ENCODE peak calls at places on chromosomes 12 and 14, in six cellular contexts. One of them, this sample, is unnamed. For H3K36me3, the result is how much of the 10 kb centered on the place peaks cover.

GRCh38 chr12:989751-990278 is 1.2 kb upstream of the ERC1 start:
- DNase-seq in tibial nerve: peak
- DNase-seq in stomach: no peak
- DNase-seq in tibial artery: peak
- DNase-seq in right lobe of liver: no peak
- DNase-seq in A673: peak
- DNase-seq in this sample: no peak

GRCh38 chr14:103031956-103032355 is 25.4 kb downstream of the CDC42BPB start:
- DNase-seq in tibial nerve: no peak
- DNase-seq in stomach: peak
- DNase-seq in tibial artery: no peak
- DNase-seq in right lobe of liver: no peak
- DNase-seq in A673: no peak
- DNase-seq in this sample: peak

GRCh38 chr12:59698599-59698998 is 102.8 kb downstream of the SLC16A7 start:
- DNase-seq in tibial nerve: no peak
- DNase-seq in stomach: no peak
- DNase-seq in tibial artery: no peak
- DNase-seq in right lobe of liver: no peak
- DNase-seq in A673: peak
- DNase-seq in this sample: no peak

GRCh38 chr14:102418853-102419240 is 56.1 kb downstream of the TECPR2 start:
- DNase-seq in tibial nerve: no peak
- DNase-seq in stomach: no peak
- DNase-seq in tibial artery: no peak
- DNase-seq in right lobe of liver: no peak
- DNase-seq in A673: no peak
- DNase-seq in this sample: no peak

GRCh38 chr14:76346391-76347160 is 29.4 kb upstream of the ESRRB start:
- DNase-seq in tibial nerve: no peak
- DNase-seq in stomach: no peak
- DNase-seq in tibial artery: no peak
- DNase-seq in right lobe of liver: no peak
- DNase-seq in A673: no peak
- DNase-seq in this sample: no peak

GRCh38 chr12:9707864-9708808 is 24.8 kb downstream of the CLECL1 start:
- DNase-seq in tibial nerve: peak
- DNase-seq in stomach: peak
- DNase-seq in tibial artery: peak
- DNase-seq in right lobe of liver: no peak
- DNase-seq in A673: peak
- DNase-seq in this sample: no peak

GRCh38 chr14:101446387-101446969 is 114.8 kb upstream of the DIO3 start:
- DNase-seq in tibial nerve: no peak
- DNase-seq in stomach: no peak
- DNase-seq in tibial artery: no peak
- DNase-seq in right lobe of liver: no peak
- DNase-seq in A673: no peak
- DNase-seq in this sample: no peak

GRCh38 chr12:14279845-14280244 is 85.6 kb upstream of the ATF7IP start:
- DNase-seq in tibial nerve: no peak
- DNase-seq in stomach: no peak
- DNase-seq in tibial artery: no peak
- DNase-seq in right lobe of liver: no peak
- DNase-seq in A673: no peak
- DNase-seq in this sample: no peak

GRCh38 chr14:104940526-104941150 is 16.0 kb downstream of the PLD4 start:
- DNase-seq in tibial nerve: no peak
- DNase-seq in stomach: no peak
- DNase-seq in tibial artery: no peak
- DNase-seq in right lobe of liver: no peak
- DNase-seq in A673: no peak
- DNase-seq in this sample: peak

GRCh38 chr12:25583545-25583944 is 30.5 kb upstream of the LMNTD1 start:
- DNase-seq in tibial nerve: no peak
- DNase-seq in stomach: no peak
- DNase-seq in tibial artery: peak
- DNase-seq in right lobe of liver: no peak
- DNase-seq in A673: peak
- DNase-seq in this sample: no peak

GRCh38 chr14:33230016-33230415 is 291.3 kb downstream of the NPAS3 start:
- DNase-seq in tibial nerve: no peak
- DNase-seq in stomach: no peak
- DNase-seq in tibial artery: no peak
- DNase-seq in right lobe of liver: no peak
- DNase-seq in A673: peak
- DNase-seq in this sample: no peak

GRCh38 chr12:15505616-15506015 is 183.3 kb downstream of the PTPRO start:
- DNase-seq in tibial nerve: no peak
- DNase-seq in stomach: no peak
- DNase-seq in tibial artery: no peak
- DNase-seq in right lobe of liver: no peak
- DNase-seq in A673: no peak
- DNase-seq in this sample: no peak

GRCh38 chr12:50222275-50222783 is 55.2 kb upstream of the CERS5 start:
- DNase-seq in tibial nerve: peak
- DNase-seq in stomach: peak
- DNase-seq in tibial artery: peak
- DNase-seq in right lobe of liver: no peak
- DNase-seq in A673: peak
- DNase-seq in this sample: no peak

GRCh38 chr14:96568646-96569045 is 66.5 kb downstream of the PAPOLA start:
- DNase-seq in tibial nerve: no peak
- DNase-seq in stomach: no peak
- DNase-seq in tibial artery: no peak
- DNase-seq in right lobe of liver: no peak
- DNase-seq in A673: no peak
- DNase-seq in this sample: no peak

GRCh38 chr14:99517046-99517642 is 35.9 kb downstream of the CCNK start:
- DNase-seq in tibial nerve: no peak
- DNase-seq in stomach: no peak
- DNase-seq in tibial artery: no peak
- DNase-seq in right lobe of liver: no peak
- DNase-seq in A673: no peak
- DNase-seq in this sample: peak

GRCh38 chr12:77407951-77408350 is 342.6 kb upstream of the E2F7 start:
- DNase-seq in tibial nerve: no peak
- DNase-seq in stomach: no peak
- DNase-seq in tibial artery: no peak
- DNase-seq in right lobe of liver: no peak
- DNase-seq in A673: no peak
- DNase-seq in this sample: no peak

GRCh38 chr14:56002876-56003625 is 115.2 kb upstream of the PELI2 start:
- DNase-seq in tibial nerve: no peak
- DNase-seq in stomach: no peak
- DNase-seq in tibial artery: no peak
- DNase-seq in right lobe of liver: no peak
- DNase-seq in A673: no peak
- DNase-seq in this sample: no peak

GRCh38 chr12:26280869-26281268 is 85.5 kb downstream of the SSPN start:
- DNase-seq in tibial nerve: no peak
- DNase-seq in stomach: no peak
- DNase-seq in tibial artery: no peak
- DNase-seq in right lobe of liver: no peak
- DNase-seq in A673: no peak
- DNase-seq in this sample: no peak

GRCh38 chr14:75009176-75009575 is 6.5 kb downstream of the EIF2B2 start:
- DNase-seq in tibial nerve: no peak
- DNase-seq in stomach: no peak
- DNase-seq in tibial artery: no peak
- DNase-seq in right lobe of liver: no peak
- DNase-seq in A673: no peak
- DNase-seq in this sample: no peak
- H3K36me3 ChIP-seq in tibial nerve: under half
- H3K36me3 ChIP-seq in stomach: under half
- H3K36me3 ChIP-seq in tibial artery: half or more
- H3K36me3 ChIP-seq in right lobe of liver: under half
- H3K36me3 ChIP-seq in A673: under half
- H3K36me3 ChIP-seq in this sample: half or more

GRCh38 chr14:71240154-71240553 is 332.9 kb downstream of the PCNX1 start:
- DNase-seq in tibial nerve: no peak
- DNase-seq in stomach: no peak
- DNase-seq in tibial artery: no peak
- DNase-seq in right lobe of liver: no peak
- DNase-seq in A673: no peak
- DNase-seq in this sample: no peak
- H3K36me3 ChIP-seq in tibial nerve: under half
- H3K36me3 ChIP-seq in stomach: under half
- H3K36me3 ChIP-seq in tibial artery: under half
- H3K36me3 ChIP-seq in right lobe of liver: under half
- H3K36me3 ChIP-seq in A673: under half
- H3K36me3 ChIP-seq in this sample: under half

GRCh38 chr12:124489915-124490583 is 77.4 kb downstream of the NCOR2 start:
- DNase-seq in tibial nerve: no peak
- DNase-seq in stomach: no peak
- DNase-seq in tibial artery: no peak
- DNase-seq in right lobe of liver: no peak
- DNase-seq in A673: no peak
- DNase-seq in this sample: no peak
- H3K36me3 ChIP-seq in tibial nerve: under half
- H3K36me3 ChIP-seq in stomach: under half
- H3K36me3 ChIP-seq in tibial artery: under half
- H3K36me3 ChIP-seq in right lobe of liver: under half
- H3K36me3 ChIP-seq in A673: under half
- H3K36me3 ChIP-seq in this sample: half or more

GRCh38 chr14:70338550-70338949 is 20.9 kb downstream of the COX16 start:
- DNase-seq in tibial nerve: no peak
- DNase-seq in stomach: no peak
- DNase-seq in tibial artery: no peak
- DNase-seq in right lobe of liver: no peak
- DNase-seq in A673: no peak
- DNase-seq in this sample: no peak
- H3K36me3 ChIP-seq in tibial nerve: under half
- H3K36me3 ChIP-seq in stomach: under half
- H3K36me3 ChIP-seq in tibial artery: under half
- H3K36me3 ChIP-seq in right lobe of liver: under half
- H3K36me3 ChIP-seq in A673: under half
- H3K36me3 ChIP-seq in this sample: under half

DNA sequence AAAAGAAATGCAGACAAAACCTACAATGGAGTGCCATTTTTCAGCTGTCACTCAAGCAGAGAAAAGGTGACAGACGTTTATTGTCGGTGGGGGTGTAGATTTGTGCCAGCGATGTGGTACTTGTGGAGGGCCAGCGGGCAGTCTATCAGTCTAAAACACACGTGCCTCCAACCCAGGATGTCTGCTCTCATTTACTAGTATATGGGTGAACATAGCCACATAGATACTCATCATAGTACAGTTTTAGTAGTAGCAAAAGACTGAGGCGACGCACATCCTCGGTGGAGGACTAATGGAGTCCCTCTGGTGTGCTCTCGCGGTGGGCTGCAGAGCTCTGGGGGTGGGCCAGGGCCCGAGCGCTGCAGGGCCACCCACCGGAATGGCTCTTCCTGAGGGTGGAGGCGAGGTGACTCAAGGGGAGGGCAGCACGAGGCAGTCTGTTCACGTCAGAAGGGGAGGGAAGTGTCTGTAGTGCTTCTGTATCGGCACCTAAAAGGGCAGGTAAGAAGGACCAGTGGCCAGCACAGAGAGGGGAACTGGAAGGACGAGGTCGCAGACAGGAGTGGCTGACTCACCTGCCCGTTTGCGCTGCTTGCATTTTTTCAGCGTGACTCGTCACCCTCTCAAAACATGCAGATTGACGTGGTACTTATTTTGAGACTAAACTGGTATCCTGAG is 26.1 kb downstream of the SFSWAP start:
- DNase-seq in tibial nerve: no peak
- DNase-seq in stomach: no peak
- DNase-seq in tibial artery: no peak
- DNase-seq in right lobe of liver: no peak
- DNase-seq in A673: no peak
- DNase-seq in this sample: peak
- H3K36me3 ChIP-seq in tibial nerve: under half
- H3K36me3 ChIP-seq in stomach: under half
- H3K36me3 ChIP-seq in tibial artery: half or more
- H3K36me3 ChIP-seq in right lobe of liver: under half
- H3K36me3 ChIP-seq in A673: half or more
- H3K36me3 ChIP-seq in this sample: half or more

GRCh38 chr14:53840444-53840843 is 116.2 kb downstream of the BMP4 start:
- DNase-seq in tibial nerve: no peak
- DNase-seq in stomach: no peak
- DNase-seq in tibial artery: no peak
- DNase-seq in right lobe of liver: no peak
- DNase-seq in A673: no peak
- DNase-seq in this sample: no peak

GRCh38 chr14:53841109-53842099 is 115.2 kb downstream of the BMP4 start:
- DNase-seq in tibial nerve: no peak
- DNase-seq in stomach: no peak
- DNase-seq in tibial artery: no peak
- DNase-seq in right lobe of liver: no peak
- DNase-seq in A673: no peak
- DNase-seq in this sample: no peak

GRCh38 chr14:53836546-53836945 is 120.1 kb downstream of the BMP4 start:
- DNase-seq in tibial nerve: no peak
- DNase-seq in stomach: no peak
- DNase-seq in tibial artery: no peak
- DNase-seq in right lobe of liver: no peak
- DNase-seq in A673: no peak
- DNase-seq in this sample: no peak

GRCh38 chr14:53842938-53843337 is 113.7 kb downstream of the BMP4 start:
- DNase-seq in tibial nerve: no peak
- DNase-seq in stomach: no peak
- DNase-seq in tibial artery: no peak
- DNase-seq in right lobe of liver: no peak
- DNase-seq in A673: no peak
- DNase-seq in this sample: no peak

DNA sequence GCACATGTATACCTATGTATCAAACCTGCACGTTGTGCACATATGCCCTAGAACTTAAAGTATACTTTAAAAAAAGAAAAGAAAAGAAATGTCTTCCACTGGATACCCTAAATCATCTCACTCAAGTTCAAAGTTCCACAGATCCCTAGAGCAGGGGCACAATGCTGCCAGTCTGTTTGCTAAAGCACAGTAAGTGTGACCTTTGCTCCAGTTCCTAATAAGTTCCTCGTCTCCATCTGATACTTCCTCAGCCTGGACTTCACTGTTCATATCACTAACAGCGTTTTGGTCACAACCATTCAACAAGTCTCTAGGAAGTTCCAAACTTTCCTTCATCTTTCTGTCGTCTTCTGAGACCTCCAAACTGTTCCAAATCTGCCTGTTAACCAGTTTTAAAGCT is 118.3 kb downstream of the BMP4 start:
- DNase-seq in tibial nerve: no peak
- DNase-seq in stomach: no peak
- DNase-seq in tibial artery: no peak
- DNase-seq in right lobe of liver: no peak
- DNase-seq in A673: no peak
- DNase-seq in this sample: no peak
- H3K36me3 ChIP-seq in tibial nerve: under half
- H3K36me3 ChIP-seq in stomach: under half
- H3K36me3 ChIP-seq in tibial artery: under half
- H3K36me3 ChIP-seq in right lobe of liver: under half
- H3K36me3 ChIP-seq in A673: under half
- H3K36me3 ChIP-seq in this sample: under half

GRCh38 chr14:29454026-29454693 is 473.5 kb downstream of the PRKD1 start:
- DNase-seq in tibial nerve: no peak
- DNase-seq in stomach: no peak
- DNase-seq in tibial artery: no peak
- DNase-seq in right lobe of liver: no peak
- DNase-seq in A673: no peak
- DNase-seq in this sample: no peak
- H3K36me3 ChIP-seq in tibial nerve: under half
- H3K36me3 ChIP-seq in stomach: under half
- H3K36me3 ChIP-seq in tibial artery: under half
- H3K36me3 ChIP-seq in right lobe of liver: under half
- H3K36me3 ChIP-seq in A673: under half
- H3K36me3 ChIP-seq in this sample: under half